ENCODE peak calls at places on chromosomes 4 and X, in seven cellular contexts. H is neural progenitor cell, C is GM23338, O is OCI-LY7, U is SK-N-SH, R is hepatocyte, Q is HCT116. K is an unnamed sample. For H3K36me3, the result is how much of the 10 kb centered on the place peaks cover.

GRCh38 chr4:8419222-8420041 is 21.1 kb downstream of the ACOX3 start:
- DNase-seq in R (no peak), C (no peak), H (no peak), U (no peak), O (no peak), Q (no peak), K (peak)

GRCh38 chr4:28287837-28288236 is 1427.2 kb downstream of the STIM2 start:
- DNase-seq in U (no peak), O (no peak), R (peak), Q (no peak), C (peak), H (no peak), K (peak)

GRCh38 chrX:4277122-4277521 is 563.7 kb upstream of the PRKX start:
- DNase-seq in U (no peak), H (no peak), Q (no peak), C (peak), R (no peak), O (peak), K (no peak)

GRCh38 chr4:78057600-78058560 is 757 bp downstream of the FRAS1 start:
- DNase-seq in O (peak), C (peak), R (peak), U (peak), Q (no peak), H (peak), K (peak)

GRCh38 chr4:25913056-25913850 is 767 bp upstream of the SMIM20 start:
- DNase-seq in H (peak), U (peak), Q (no peak), O (peak), C (peak), R (no peak), K (no peak)

GRCh38 chr4:25098964-25099843 is 61.0 kb downstream of the SEPSECS start:
- DNase-seq in H (no peak), U (peak), R (peak), O (no peak), C (no peak), Q (no peak), K (peak)

GRCh38 chr4:76585897-76586360 is 150.9 kb downstream of the SHROOM3 start:
- DNase-seq in R (peak), O (no peak), H (peak), Q (peak), U (no peak), C (peak), K (peak)

GRCh38 chr4:147581601-147582350 is 35.4 kb upstream of the TMEM184C start:
- DNase-seq in O (no peak), C (no peak), U (no peak), R (no peak), Q (no peak), H (no peak), K (peak)

GRCh38 chrX:56975611-56976010 is 19.7 kb downstream of the SPIN3 start:
- DNase-seq in C (no peak), R (no peak), Q (no peak), U (no peak), H (peak), O (peak), K (peak)

GRCh38 chrX:24646745-24647182 is 383 bp downstream of the PCYT1B start:
- DNase-seq in Q (no peak), U (peak), R (peak), H (peak), O (no peak), C (peak), K (peak)

GRCh38 chr4:30714408-30715031 is 5.6 kb upstream of the PCDH7 start:
- DNase-seq in C (peak), H (peak), O (peak), U (peak), Q (peak), R (peak), K (peak)

GRCh38 chr4:4849106-4849505 is 10.4 kb upstream of the MSX1 start:
- DNase-seq in R (no peak), O (no peak), U (no peak), C (no peak), H (no peak), Q (no peak), K (no peak)

GRCh38 chrX:41381685-41382084 is 47.7 kb downstream of the DDX3X start:
- DNase-seq in H (peak), C (peak), U (no peak), O (no peak), Q (peak), R (peak), K (peak)

GRCh38 chrX:63408050-63408449 is 56.9 kb upstream of the SPIN4 start:
- DNase-seq in Q (no peak), R (no peak), O (no peak), U (no peak), H (no peak), C (peak), K (no peak)

GRCh38 chr4:185256444-185256843 is 47.0 kb downstream of the SNX25 start:
- DNase-seq in Q (peak), U (no peak), O (no peak), C (no peak), R (no peak), H (no peak), K (peak)

GRCh38 chr4:170872794-170873193 is 783.0 kb upstream of the AADAT start:
- DNase-seq in H (no peak), C (no peak), R (no peak), O (no peak), U (no peak), Q (no peak), K (no peak)

GRCh38 chr4:170875868-170876267 is 786.1 kb upstream of the AADAT start:
- DNase-seq in Q (peak), R (peak), H (peak), C (peak), O (no peak), U (peak), K (peak)
- TF ChIP-seq EZH2phosphoT487 in Q (no peak), R (no peak), H (no peak), C (no peak), O (no peak), U (no peak), K (no peak)

GRCh38 chr4:118139241-118139640 is 105.0 kb downstream of the NDST3 start:
- DNase-seq in C (no peak), Q (no peak), H (no peak), R (no peak), U (no peak), O (no peak), K (no peak)
- H3K36me3 ChIP-seq in C (under half), Q (under half), H (under half), R (under half), U (under half), O (under half), K (under half)

DNA sequence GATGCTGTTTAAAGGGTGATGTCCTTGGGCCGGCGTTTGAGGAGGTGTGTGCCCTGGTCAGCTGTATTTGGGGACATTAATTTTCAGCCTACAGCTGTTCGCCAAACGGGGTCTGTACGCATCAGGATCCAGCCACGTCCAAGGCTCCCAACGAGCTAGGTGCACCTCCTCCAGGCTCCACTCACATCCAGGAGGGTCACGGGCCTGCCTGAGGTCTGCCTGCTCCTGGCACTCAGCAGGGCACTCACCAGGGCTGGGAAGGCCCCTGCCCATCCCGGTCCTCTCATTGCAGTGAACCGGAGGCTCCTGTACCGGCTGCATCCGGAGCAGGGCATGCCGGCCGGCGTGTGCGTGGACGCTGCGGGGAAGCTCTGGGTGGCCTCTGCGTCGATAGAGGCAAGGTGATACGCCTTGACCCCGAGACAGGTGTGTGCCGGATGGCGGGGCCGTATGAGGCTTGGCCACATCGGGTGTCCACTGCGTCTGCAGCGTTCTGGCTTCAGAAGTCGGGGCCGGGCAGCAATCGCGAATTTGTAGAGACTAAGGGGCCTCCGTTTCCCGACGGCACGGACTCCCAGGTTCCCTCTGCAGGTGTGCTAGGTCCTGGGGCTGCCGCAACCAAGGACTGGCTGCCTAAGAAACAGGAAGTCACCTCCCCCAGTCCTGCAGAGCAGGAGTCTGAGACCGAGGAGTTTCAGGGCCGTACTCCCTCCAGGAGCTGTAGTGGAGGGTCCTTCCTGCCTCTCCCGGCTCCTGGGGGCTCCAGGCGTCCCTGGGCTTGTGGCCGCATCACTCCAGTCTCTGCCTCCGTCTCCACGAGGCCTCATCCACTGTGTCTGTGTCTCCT is 27.5 kb upstream of the PLCXD1 start:
- DNase-seq in H (no peak), C (no peak), Q (no peak), O (no peak), R (peak), U (no peak), K (no peak)
- TF ChIP-seq EZH2phosphoT487 in H (no peak), C (no peak), Q (no peak), O (no peak), R (no peak), U (no peak), K (no peak)

GRCh38 chr4:138232364-138232763 is 9.8 kb downstream of the SLC7A11 start:
- DNase-seq in H (no peak), R (no peak), O (no peak), Q (no peak), C (no peak), U (no peak), K (no peak)

GRCh38 chr4:138226351-138226750 is 15.8 kb downstream of the SLC7A11 start:
- DNase-seq in U (no peak), H (no peak), Q (no peak), C (no peak), R (no peak), O (no peak), K (no peak)

GRCh38 chr4:138234254-138234653 is 7.9 kb downstream of the SLC7A11 start:
- DNase-seq in Q (no peak), U (no peak), R (no peak), C (no peak), O (no peak), H (no peak), K (no peak)

GRCh38 chr4:138233313-138233712 is 8.8 kb downstream of the SLC7A11 start:
- DNase-seq in H (no peak), R (no peak), O (no peak), U (no peak), Q (no peak), C (no peak), K (no peak)

GRCh38 chr4:138230048-138230447 is 12.1 kb downstream of the SLC7A11 start:
- DNase-seq in R (no peak), H (no peak), Q (no peak), C (no peak), O (no peak), U (no peak), K (no peak)
- H3K36me3 ChIP-seq in R (under half), H (under half), Q (under half), C (under half), O (half or more), U (under half), K (half or more)

GRCh38 chr4:14176613-14177012 is 549.1 kb upstream of the BOD1L1 start:
- DNase-seq in C (no peak), U (no peak), O (no peak), R (no peak), Q (no peak), H (no peak), K (no peak)

GRCh38 chr4:14178421-14178820 is 550.9 kb upstream of the BOD1L1 start:
- DNase-seq in R (peak), H (no peak), C (peak), O (peak), U (no peak), Q (no peak), K (peak)

GRCh38 chr4:14180983-14181601 is 553.6 kb upstream of the BOD1L1 start:
- DNase-seq in U (no peak), R (peak), C (no peak), O (no peak), Q (no peak), H (no peak), K (no peak)

GRCh38 chr4:14180166-14180565 is 552.6 kb upstream of the BOD1L1 start:
- DNase-seq in R (no peak), U (no peak), O (no peak), C (no peak), H (no peak), Q (no peak), K (no peak)

DNA sequence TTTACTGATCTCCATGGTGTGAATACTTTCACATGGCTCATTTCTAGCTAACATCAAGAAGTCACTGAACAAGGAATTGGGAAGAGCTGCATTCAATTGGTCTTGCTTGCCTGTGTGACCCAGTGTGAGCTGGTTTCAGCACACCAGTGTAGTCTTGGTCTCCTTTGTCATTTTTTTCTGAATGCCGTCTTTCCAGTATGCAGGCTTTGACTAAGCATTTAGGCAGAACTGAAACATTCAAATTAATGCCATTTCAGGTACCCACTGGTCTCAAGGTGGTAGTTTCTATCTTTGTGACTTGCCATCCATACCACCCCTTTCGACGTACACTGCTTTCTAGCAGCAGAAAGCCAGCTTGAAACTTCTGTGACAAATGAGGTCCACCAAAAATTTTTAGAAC is 550.5 kb upstream of the BOD1L1 start:
- DNase-seq in R (no peak), U (no peak), O (peak), C (no peak), Q (no peak), H (no peak), K (no peak)
- TF ChIP-seq EZH2phosphoT487 in R (no peak), U (no peak), O (no peak), C (no peak), Q (no peak), H (no peak), K (no peak)

GRCh38 chr4:114091546-114091945 is 112.1 kb upstream of the ARSJ start:
- DNase-seq in C (no peak), U (no peak), R (no peak), O (no peak), Q (no peak), H (no peak), K (no peak)
- H3K36me3 ChIP-seq in C (under half), U (under half), R (under half), O (under half), Q (under half), H (under half), K (under half)

DNA sequence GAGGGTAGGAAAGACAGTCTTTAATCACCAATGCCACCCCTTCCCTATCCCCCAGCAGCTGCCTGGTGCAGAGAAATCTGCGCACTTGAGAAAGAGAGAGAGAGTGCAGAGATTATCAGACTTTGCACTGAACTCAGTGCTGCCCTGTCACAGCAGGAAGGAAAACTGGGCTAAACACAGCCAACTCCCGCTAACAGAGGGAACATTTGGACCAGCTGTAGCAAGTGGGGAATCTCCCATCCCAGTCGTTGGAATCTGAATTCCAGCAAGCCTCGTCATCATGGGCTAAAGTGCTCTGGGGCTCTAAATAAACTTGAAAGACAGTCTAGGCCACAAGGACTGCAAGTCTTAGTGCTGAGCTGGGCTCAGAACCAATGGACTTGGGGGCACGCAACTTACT is 168.7 kb downstream of the DLG3 start:
- DNase-seq in O (no peak), H (no peak), U (no peak), Q (no peak), C (no peak), R (peak), K (peak)
- TF ChIP-seq EZH2phosphoT487 in O (no peak), H (no peak), U (no peak), Q (no peak), C (no peak), R (no peak), K (no peak)

GRCh38 chrX:54029543-54030143 is 14.6 kb downstream of the PHF8 start:
- DNase-seq in R (no peak), O (no peak), U (no peak), H (no peak), C (no peak), Q (no peak), K (no peak)
- H3K36me3 ChIP-seq in R (under half), O (half or more), U (under half), H (under half), C (under half), Q (under half), K (under half)

GRCh38 chr4:110059556-110060191 is 138.7 kb downstream of the ELOVL6 start:
- DNase-seq in O (peak), U (no peak), Q (no peak), R (no peak), C (no peak), H (no peak), K (peak)

GRCh38 chr4:110058677-110059076 is 139.7 kb downstream of the ELOVL6 start:
- DNase-seq in R (no peak), H (no peak), O (no peak), C (no peak), Q (no peak), U (no peak), K (no peak)

GRCh38 chr4:110061101-110061500 is 137.3 kb downstream of the ELOVL6 start:
- DNase-seq in R (no peak), Q (no peak), C (no peak), H (no peak), U (no peak), O (no peak), K (no peak)

GRCh38 chr4:110049951-110050925 is 137.6 kb downstream of the EGF start:
- DNase-seq in R (peak), Q (peak), O (peak), C (peak), H (peak), U (peak), K (peak)

DNA sequence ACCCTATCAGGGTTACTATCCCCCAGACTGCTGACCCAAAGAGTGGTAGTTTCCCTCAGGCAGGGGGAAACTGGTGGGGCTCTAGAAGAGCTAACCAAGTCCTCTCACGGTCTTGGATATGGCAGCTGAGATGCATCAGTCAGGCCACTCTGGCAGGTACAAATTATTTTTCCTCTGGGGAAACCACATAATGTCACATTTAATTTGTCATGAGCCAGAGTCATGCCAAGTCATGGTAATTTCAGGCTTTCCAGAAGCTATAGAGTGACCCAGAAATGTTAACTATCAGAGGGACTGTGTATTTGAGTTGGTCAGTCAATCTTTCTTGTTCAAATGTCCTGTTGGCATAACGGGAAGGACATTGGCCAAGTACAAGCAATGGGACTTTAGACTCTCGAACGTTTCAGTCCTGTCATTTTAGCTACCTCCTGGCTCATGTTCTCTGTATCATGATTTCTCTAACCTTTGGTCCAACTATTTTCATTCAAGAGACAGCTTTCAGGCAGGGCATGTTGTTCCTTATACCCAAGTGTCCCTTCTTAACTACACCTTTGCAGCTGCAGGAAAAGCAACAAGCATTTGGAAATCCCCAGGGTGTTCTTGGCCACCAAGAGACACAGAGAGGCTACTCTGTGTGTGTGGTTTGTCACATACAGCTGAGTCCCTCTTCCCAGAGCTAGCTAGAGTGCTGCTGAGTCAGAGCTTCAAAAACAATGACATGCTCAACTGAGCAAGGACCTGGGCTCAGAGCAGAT is 142.5 kb downstream of the EGF start:
- DNase-seq in R (no peak), O (no peak), U (no peak), Q (no peak), H (peak), C (no peak), K (peak)
- TF ChIP-seq EZH2phosphoT487 in R (no peak), O (no peak), U (no peak), Q (no peak), H (no peak), C (no peak), K (no peak)

K was measured in GM23248.